ENCODE peak calls at places on chromosome 15, in five cellular contexts. One of them, this sample, is unnamed.

GRCh38 chr15:101068523-101068960 is 149.4 kb downstream of the LRRK1 start:
- DNase-seq in NCI-H1417: no peak
- DNase-seq in endothelial cell: no peak
- DNase-seq in lung microvascular endothelial cell: no peak
- DNase-seq in stimulated activated CD4-positive, alpha-beta T cell treated with anti-CD3 and anti-CD28 coated beads, TNF-alpha, amount 100 ng/mL, for 4 hours: no peak
- DNase-seq in this sample: no peak

GRCh38 chr15:65942436-65942835 is 73.1 kb downstream of the RAB11A start:
- DNase-seq in endothelial cell: no peak
- DNase-seq in NCI-H1417: peak; percentile 11
- DNase-seq in stimulated activated CD4-positive, alpha-beta T cell treated with anti-CD3 and anti-CD28 coated beads, TNF-alpha, amount 100 ng/mL, for 4 hours: no peak
- DNase-seq in lung microvascular endothelial cell: no peak
- DNase-seq in this sample: no peak

GRCh38 chr15:78241017-78241416 is 6.7 kb upstream of the ACSBG1 start:
- DNase-seq in NCI-H1417: peak; percentile 89
- DNase-seq in endothelial cell: peak; percentile 95
- DNase-seq in stimulated activated CD4-positive, alpha-beta T cell treated with anti-CD3 and anti-CD28 coated beads, TNF-alpha, amount 100 ng/mL, for 4 hours: peak; percentile 70
- DNase-seq in lung microvascular endothelial cell: peak; percentile 82
- DNase-seq in this sample: peak; percentile 62

GRCh38 chr15:29687204-29687768 is 135.0 kb downstream of the TJP1 start:
- DNase-seq in NCI-H1417: peak; percentile 67
- DNase-seq in lung microvascular endothelial cell: no peak
- DNase-seq in endothelial cell: no peak
- DNase-seq in stimulated activated CD4-positive, alpha-beta T cell treated with anti-CD3 and anti-CD28 coated beads, TNF-alpha, amount 100 ng/mL, for 4 hours: no peak
- DNase-seq in this sample: peak; percentile 69

GRCh38 chr15:31442203-31443090 is 115.8 kb downstream of the KLF13 start:
- DNase-seq in stimulated activated CD4-positive, alpha-beta T cell treated with anti-CD3 and anti-CD28 coated beads, TNF-alpha, amount 100 ng/mL, for 4 hours: no peak
- DNase-seq in NCI-H1417: no peak
- DNase-seq in lung microvascular endothelial cell: no peak
- DNase-seq in endothelial cell: no peak
- DNase-seq in this sample: no peak

GRCh38 chr15:63801910-63802309 is 31.8 kb downstream of the HERC1 start:
- DNase-seq in lung microvascular endothelial cell: no peak
- DNase-seq in NCI-H1417: no peak
- DNase-seq in endothelial cell: no peak
- DNase-seq in stimulated activated CD4-positive, alpha-beta T cell treated with anti-CD3 and anti-CD28 coated beads, TNF-alpha, amount 100 ng/mL, for 4 hours: no peak
- DNase-seq in this sample: no peak

GRCh38 chr15:55649058-55649423 is 60.9 kb upstream of the PYGO1 start:
- DNase-seq in endothelial cell: no peak
- DNase-seq in NCI-H1417: no peak
- DNase-seq in lung microvascular endothelial cell: no peak
- DNase-seq in stimulated activated CD4-positive, alpha-beta T cell treated with anti-CD3 and anti-CD28 coated beads, TNF-alpha, amount 100 ng/mL, for 4 hours: no peak
- DNase-seq in this sample: no peak

GRCh38 chr15:101613130-101614000 is 38.8 kb downstream of the TM2D3 start:
- DNase-seq in stimulated activated CD4-positive, alpha-beta T cell treated with anti-CD3 and anti-CD28 coated beads, TNF-alpha, amount 100 ng/mL, for 4 hours: no peak
- DNase-seq in NCI-H1417: peak; percentile 91
- DNase-seq in lung microvascular endothelial cell: peak; percentile 20
- DNase-seq in endothelial cell: no peak
- DNase-seq in this sample: peak; percentile 78

GRCh38 chr15:90571063-90571541 is 41.4 kb downstream of the CRTC3 start:
- DNase-seq in endothelial cell: no peak
- DNase-seq in stimulated activated CD4-positive, alpha-beta T cell treated with anti-CD3 and anti-CD28 coated beads, TNF-alpha, amount 100 ng/mL, for 4 hours: no peak
- DNase-seq in NCI-H1417: no peak
- DNase-seq in lung microvascular endothelial cell: peak; percentile 46
- DNase-seq in this sample: no peak

GRCh38 chr15:82849556-82850241 is 40.3 kb downstream of the WHAMM start:
- DNase-seq in lung microvascular endothelial cell: peak; percentile 44
- DNase-seq in stimulated activated CD4-positive, alpha-beta T cell treated with anti-CD3 and anti-CD28 coated beads, TNF-alpha, amount 100 ng/mL, for 4 hours: no peak
- DNase-seq in NCI-H1417: peak; percentile 77
- DNase-seq in endothelial cell: peak; percentile 78
- DNase-seq in this sample: no peak

This sample was measured in NCI-H345.